ENCODE peak calls at places on chromosome 16, in four cellular contexts. One of them, this sample, is unnamed.

GRCh38 chr16:87927195-87927562 is 9.2 kb downstream of the CA5A start:
- DNase-seq in ascending aorta: no peak
- DNase-seq in stomach: no peak
- DNase-seq in heart right ventricle: no peak
- DNase-seq in this sample: no peak

GRCh38 chr16:85507342-85507741 is 105.8 kb upstream of the GSE1 start:
- DNase-seq in ascending aorta: no peak
- DNase-seq in stomach: no peak
- DNase-seq in heart right ventricle: no peak
- DNase-seq in this sample: no peak

GRCh38 chr16:64507240-64508024 is 614.4 kb downstream of the CDH11 start:
- DNase-seq in ascending aorta: no peak
- DNase-seq in stomach: no peak
- DNase-seq in heart right ventricle: no peak
- DNase-seq in this sample: no peak

GRCh38 chr16:77986021-77986420 is 36.3 kb upstream of the CLEC3A start:
- DNase-seq in ascending aorta: no peak
- DNase-seq in stomach: no peak
- DNase-seq in heart right ventricle: no peak
- DNase-seq in this sample: no peak

GRCh38 chr16:85369741-85370528 is 243.2 kb upstream of the GSE1 start:
- DNase-seq in ascending aorta: peak
- DNase-seq in stomach: peak
- DNase-seq in heart right ventricle: peak
- DNase-seq in this sample: no peak

GRCh38 chr16:48611329-48612137 is 1.6 kb upstream of the N4BP1 start:
- DNase-seq in ascending aorta: peak
- DNase-seq in stomach: peak
- DNase-seq in heart right ventricle: no peak
- DNase-seq in this sample: peak

GRCh38 chr16:72844225-72844920 is 203.6 kb downstream of the ZFHX3 start:
- DNase-seq in ascending aorta: no peak
- DNase-seq in stomach: no peak
- DNase-seq in heart right ventricle: no peak
- DNase-seq in this sample: no peak

GRCh38 chr16:23960081-23960499 is 124.3 kb downstream of the PRKCB start:
- DNase-seq in ascending aorta: no peak
- DNase-seq in stomach: no peak
- DNase-seq in heart right ventricle: no peak
- DNase-seq in this sample: no peak

GRCh38 chr16:57530104-57530522 is 6.3 kb downstream of the CCDC102A start:
- DNase-seq in ascending aorta: peak
- DNase-seq in stomach: no peak
- DNase-seq in heart right ventricle: no peak
- DNase-seq in this sample: no peak

GRCh38 chr16:56520251-56520577 is 390 bp upstream of the BBS2 start:
- DNase-seq in ascending aorta: no peak
- DNase-seq in stomach: no peak
- DNase-seq in heart right ventricle: no peak
- DNase-seq in this sample: no peak

GRCh38 chr16:88560722-88561484 is 9.3 kb upstream of the ZC3H18 start:
- DNase-seq in ascending aorta: no peak
- DNase-seq in stomach: no peak
- DNase-seq in heart right ventricle: no peak
- DNase-seq in this sample: no peak

GRCh38 chr16:88807626-88808453 is 3.9 kb downstream of the APRT start:
- DNase-seq in ascending aorta: no peak
- DNase-seq in stomach: no peak
- DNase-seq in heart right ventricle: no peak
- DNase-seq in this sample: no peak

GRCh38 chr16:80973991-80974390 is 32.7 kb downstream of the CMC2 start:
- DNase-seq in ascending aorta: no peak
- DNase-seq in stomach: no peak
- DNase-seq in heart right ventricle: no peak
- DNase-seq in this sample: peak

GRCh38 chr16:58026139-58026704 is 668 bp downstream of the MMP15 start:
- DNase-seq in ascending aorta: no peak
- DNase-seq in stomach: peak
- DNase-seq in heart right ventricle: no peak
- DNase-seq in this sample: no peak

GRCh38 chr16:80968386-80969113 is 38.1 kb downstream of the CMC2 start:
- DNase-seq in ascending aorta: no peak
- DNase-seq in stomach: no peak
- DNase-seq in heart right ventricle: no peak
- DNase-seq in this sample: peak

GRCh38 chr16:82709987-82710386 is 83.2 kb downstream of the CDH13 start:
- DNase-seq in ascending aorta: no peak
- DNase-seq in stomach: no peak
- DNase-seq in heart right ventricle: no peak
- DNase-seq in this sample: no peak

GRCh38 chr16:77863250-77863649 is 74.9 kb downstream of the VAT1L start:
- DNase-seq in ascending aorta: no peak
- DNase-seq in stomach: peak
- DNase-seq in heart right ventricle: peak
- DNase-seq in this sample: no peak

GRCh38 chr16:22635345-22635744 is 124.7 kb downstream of the NPIPB5 start:
- DNase-seq in ascending aorta: no peak
- DNase-seq in stomach: no peak
- DNase-seq in heart right ventricle: no peak
- DNase-seq in this sample: no peak

GRCh38 chr16:3173892-3174617 is 13.9 kb upstream of the OR1F1 start:
- DNase-seq in ascending aorta: no peak
- DNase-seq in stomach: no peak
- DNase-seq in heart right ventricle: no peak
- DNase-seq in this sample: no peak

GRCh38 chr16:27341971-27342370 is 28.2 kb downstream of the IL4R start:
- DNase-seq in ascending aorta: no peak
- DNase-seq in stomach: no peak
- DNase-seq in heart right ventricle: no peak
- DNase-seq in this sample: no peak
- H3K27ac ChIP-seq in ascending aorta: no peak
- H3K27ac ChIP-seq in stomach: no peak
- H3K27ac ChIP-seq in heart right ventricle: no peak
- H3K27ac ChIP-seq in this sample: no peak

DNA sequence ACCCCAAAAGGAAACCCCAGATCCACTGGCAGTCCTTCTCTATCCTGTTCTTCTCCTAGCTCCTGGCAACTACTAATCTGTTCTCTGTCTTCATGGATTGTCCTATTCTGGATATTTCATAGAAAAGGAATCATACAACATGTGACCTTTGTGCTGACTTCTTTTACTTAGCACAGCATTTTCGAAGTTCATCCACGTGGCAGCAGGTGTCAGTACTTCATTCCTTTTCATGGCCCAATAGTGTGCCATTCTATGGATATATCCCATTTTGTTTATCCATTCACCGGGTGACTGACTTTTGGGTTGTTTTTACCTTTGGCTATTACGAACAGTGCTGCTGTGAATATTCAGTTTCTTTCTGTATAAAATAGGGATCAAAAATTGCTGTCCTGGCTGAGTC is 10.4 kb upstream of the FA2H start:
- DNase-seq in ascending aorta: no peak
- DNase-seq in stomach: no peak
- DNase-seq in heart right ventricle: no peak
- DNase-seq in this sample: no peak
- H3K27ac ChIP-seq in ascending aorta: no peak
- H3K27ac ChIP-seq in stomach: no peak
- H3K27ac ChIP-seq in heart right ventricle: no peak
- H3K27ac ChIP-seq in this sample: no peak

GRCh38 chr16:1779741-1780676 is 2.4 kb downstream of the SPSB3 start:
- DNase-seq in ascending aorta: no peak
- DNase-seq in stomach: no peak
- DNase-seq in heart right ventricle: no peak
- DNase-seq in this sample: no peak
- H3K27ac ChIP-seq in ascending aorta: no peak
- H3K27ac ChIP-seq in stomach: no peak
- H3K27ac ChIP-seq in heart right ventricle: no peak
- H3K27ac ChIP-seq in this sample: peak

GRCh38 chr16:49851468-49851787 is 4.5 kb downstream of the ZNF423 start:
- DNase-seq in ascending aorta: no peak
- DNase-seq in stomach: no peak
- DNase-seq in heart right ventricle: no peak
- DNase-seq in this sample: no peak
- H3K27ac ChIP-seq in ascending aorta: no peak
- H3K27ac ChIP-seq in stomach: no peak
- H3K27ac ChIP-seq in heart right ventricle: no peak
- H3K27ac ChIP-seq in this sample: no peak

DNA sequence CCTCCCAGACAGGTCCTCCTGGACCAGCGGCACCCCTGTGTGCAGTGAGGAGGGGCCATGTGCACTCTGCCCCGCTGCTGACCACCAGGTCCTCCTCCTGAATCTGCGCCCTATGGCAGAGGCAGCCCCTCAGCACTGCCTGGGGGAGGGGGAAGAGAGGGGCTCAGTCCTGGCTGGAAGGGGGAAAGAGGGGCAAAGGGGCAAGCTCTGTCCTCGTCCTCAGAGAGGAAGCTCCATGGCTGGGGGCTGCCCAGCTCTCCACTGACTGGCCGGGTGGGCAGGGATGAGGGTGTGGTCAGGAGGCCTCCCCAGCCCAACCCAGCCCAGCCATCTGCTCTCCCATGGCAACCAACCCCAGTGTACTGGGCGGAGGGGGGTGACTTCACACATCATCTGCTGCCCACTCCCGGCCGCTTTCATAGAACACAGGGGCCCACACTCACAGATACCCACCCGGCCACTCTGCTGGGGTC is 5.5 kb upstream of the BCAR1 start:
- DNase-seq in ascending aorta: peak
- DNase-seq in stomach: peak
- DNase-seq in heart right ventricle: peak
- DNase-seq in this sample: no peak
- H3K27ac ChIP-seq in ascending aorta: peak
- H3K27ac ChIP-seq in stomach: peak
- H3K27ac ChIP-seq in heart right ventricle: peak
- H3K27ac ChIP-seq in this sample: no peak

GRCh38 chr16:70520612-70521297 is 2.6 kb downstream of the COG4 start:
- DNase-seq in ascending aorta: no peak
- DNase-seq in stomach: no peak
- DNase-seq in heart right ventricle: no peak
- DNase-seq in this sample: no peak
- H3K27ac ChIP-seq in ascending aorta: no peak
- H3K27ac ChIP-seq in stomach: no peak
- H3K27ac ChIP-seq in heart right ventricle: no peak
- H3K27ac ChIP-seq in this sample: peak

GRCh38 chr16:10494343-10495030 is 85.9 kb downstream of the EMP2 start:
- DNase-seq in ascending aorta: no peak
- DNase-seq in stomach: no peak
- DNase-seq in heart right ventricle: no peak
- DNase-seq in this sample: no peak
- H3K27ac ChIP-seq in ascending aorta: no peak
- H3K27ac ChIP-seq in stomach: no peak
- H3K27ac ChIP-seq in heart right ventricle: no peak
- H3K27ac ChIP-seq in this sample: peak

DNA sequence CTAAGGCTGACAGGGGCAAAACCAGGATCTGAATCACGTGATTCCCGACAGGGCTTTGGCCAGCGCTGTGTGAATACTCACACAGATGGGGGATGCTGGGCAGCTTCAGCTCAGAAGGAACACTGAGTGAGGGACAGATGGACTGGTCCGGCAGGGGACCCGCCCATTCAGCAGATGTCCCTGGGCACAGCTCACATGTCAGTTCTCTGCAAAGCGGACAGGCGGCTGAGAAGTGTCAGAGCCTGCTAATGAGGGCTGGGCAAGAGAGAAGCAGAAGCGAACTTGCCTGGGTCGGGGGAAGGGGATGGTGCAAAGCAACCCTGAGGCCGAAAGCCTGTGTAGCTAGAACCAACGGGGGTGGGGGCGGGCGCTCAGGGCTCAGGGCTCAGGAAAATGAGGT is 11.9 kb upstream of the GLIS2 start:
- DNase-seq in ascending aorta: no peak
- DNase-seq in stomach: no peak
- DNase-seq in heart right ventricle: no peak
- DNase-seq in this sample: no peak
- H3K27ac ChIP-seq in ascending aorta: no peak
- H3K27ac ChIP-seq in stomach: no peak
- H3K27ac ChIP-seq in heart right ventricle: no peak
- H3K27ac ChIP-seq in this sample: no peak